ENCODE peak calls at places on chromosomes 7 and 10, in ten cellular contexts. Q is kidney epithelial cell, S is coronary artery, G is heart right ventricle, W is neural crest cell, U is lower lobe of right lung, I is GM20000, J is AG04449, N is IMR-90, T is hepatocyte. D is an unnamed sample.

GRCh38 chr10:61757525-61758397 is 95.0 kb downstream of the CABCOCO1 start:
- DNase-seq in Q (peak; percentile 65), S (no peak), G (no peak), W (no peak), U (no peak), I (no peak), J (peak; percentile 47), N (peak; percentile 73), T (peak; percentile 32), D (no peak)

GRCh38 chr7:28890137-28890536 is 68.0 kb downstream of the TRIL start:
- DNase-seq in Q (no peak), S (no peak), G (no peak), W (no peak), U (no peak), I (no peak), J (no peak), N (no peak), T (no peak), D (no peak)

GRCh38 chr10:24465124-24465874 is 256.4 kb downstream of the KIAA1217 start:
- DNase-seq in Q (no peak), S (no peak), G (no peak), W (no peak), U (no peak), I (no peak), J (peak; percentile 94), N (peak; percentile 91), T (peak; percentile 41), D (no peak)

GRCh38 chr7:37943905-37944736 is 23.7 kb downstream of the EPDR1 start:
- DNase-seq in Q (no peak), S (no peak), G (no peak), W (no peak), U (no peak), I (peak; percentile 29), J (no peak), N (no peak), T (no peak), D (peak; percentile 28)

GRCh38 chr7:32164341-32164996 is 94.3 kb upstream of the PDE1C start:
- DNase-seq in Q (no peak), S (no peak), G (peak; percentile 50), W (no peak), U (no peak), I (no peak), J (no peak), N (peak; percentile 76), T (peak; percentile 63), D (no peak)

GRCh38 chr7:141698247-141699015 is 3.5 kb downstream of the DENND11 start:
- DNase-seq in Q (no peak), S (no peak), G (no peak), W (no peak), U (no peak), I (peak; percentile 26), J (no peak), N (no peak), T (no peak), D (no peak)

GRCh38 chr10:120861200-120861599 is 10.0 kb downstream of the WDR11 start:
- DNase-seq in Q (no peak), S (no peak), G (no peak), W (no peak), U (no peak), I (no peak), J (no peak), N (no peak), T (no peak), D (no peak)

GRCh38 chr10:122544493-122544892 is 16.1 kb upstream of the DMBT1 start:
- DNase-seq in Q (no peak), S (no peak), G (no peak), W (no peak), U (no peak), I (no peak), J (no peak), N (no peak), T (no peak), D (no peak)

GRCh38 chr7:73851410-73852338 is 9.3 kb upstream of the TMEM270 start:
- DNase-seq in Q (peak; percentile 97), S (no peak), G (no peak), W (no peak), U (no peak), I (peak; percentile 73), J (peak; percentile 90), N (peak; percentile 99), T (peak; percentile 80), D (peak; percentile 67)

GRCh38 chr10:88731296-88731695 is 25.2 kb downstream of the LIPK start:
- DNase-seq in Q (no peak), S (no peak), G (no peak), W (no peak), U (peak; percentile 80), I (no peak), J (no peak), N (no peak), T (peak; percentile 24), D (no peak)

GRCh38 chr7:137656227-137656849 is 190.4 kb downstream of the DGKI start:
- DNase-seq in Q (peak; percentile 37), S (peak; percentile 79), G (peak; percentile 79), W (peak; percentile 85), U (peak; percentile 78), I (peak; percentile 59), J (no peak), N (peak; percentile 79), T (peak; percentile 88), D (peak; percentile 70)

GRCh38 chr10:86899670-86900276 is 57.6 kb downstream of the MMRN2 start:
- DNase-seq in Q (no peak), S (no peak), G (peak; percentile 81), W (peak; percentile 59), U (no peak), I (peak; percentile 48), J (peak; percentile 10), N (peak; percentile 71), T (peak; percentile 82), D (peak; percentile 56)
- TF ChIP-seq CTCF in Q (peak; percentile 71), S (peak; percentile 49), G (peak; percentile 89), W (peak; percentile 85), U (peak; percentile 73), I (peak; percentile 30), J (peak; percentile 65), N (peak; percentile 74), T (peak; percentile 86), D (peak; percentile 66)

GRCh38 chr7:30469303-30469702 is 9.3 kb downstream of the NOD1 start:
- DNase-seq in Q (peak; percentile 85), S (peak; percentile 94), G (peak; percentile 90), W (no peak), U (peak; percentile 81), I (no peak), J (peak; percentile 100), N (peak; percentile 99), T (peak; percentile 92), D (no peak)
- TF ChIP-seq CTCF in Q (peak; percentile 50), S (no peak), G (peak; percentile 67), W (peak; percentile 47), U (peak; percentile 25), I (no peak), J (peak; percentile 72), N (peak; percentile 72), T (peak; percentile 47), D (no peak)

GRCh38 chr10:102669206-102670064 is 25.2 kb downstream of the TRIM8 start:
- DNase-seq in Q (no peak), S (peak; percentile 84), G (peak; percentile 56), W (no peak), U (peak; percentile 83), I (no peak), J (no peak), N (peak; percentile 43), T (peak; percentile 61), D (no peak)
- TF ChIP-seq CTCF in Q (peak; percentile 73), S (no peak), G (peak; percentile 67), W (peak; percentile 48), U (peak; percentile 61), I (no peak), J (peak; percentile 44), N (peak; percentile 14), T (peak; percentile 3), D (peak; percentile 32)

DNA sequence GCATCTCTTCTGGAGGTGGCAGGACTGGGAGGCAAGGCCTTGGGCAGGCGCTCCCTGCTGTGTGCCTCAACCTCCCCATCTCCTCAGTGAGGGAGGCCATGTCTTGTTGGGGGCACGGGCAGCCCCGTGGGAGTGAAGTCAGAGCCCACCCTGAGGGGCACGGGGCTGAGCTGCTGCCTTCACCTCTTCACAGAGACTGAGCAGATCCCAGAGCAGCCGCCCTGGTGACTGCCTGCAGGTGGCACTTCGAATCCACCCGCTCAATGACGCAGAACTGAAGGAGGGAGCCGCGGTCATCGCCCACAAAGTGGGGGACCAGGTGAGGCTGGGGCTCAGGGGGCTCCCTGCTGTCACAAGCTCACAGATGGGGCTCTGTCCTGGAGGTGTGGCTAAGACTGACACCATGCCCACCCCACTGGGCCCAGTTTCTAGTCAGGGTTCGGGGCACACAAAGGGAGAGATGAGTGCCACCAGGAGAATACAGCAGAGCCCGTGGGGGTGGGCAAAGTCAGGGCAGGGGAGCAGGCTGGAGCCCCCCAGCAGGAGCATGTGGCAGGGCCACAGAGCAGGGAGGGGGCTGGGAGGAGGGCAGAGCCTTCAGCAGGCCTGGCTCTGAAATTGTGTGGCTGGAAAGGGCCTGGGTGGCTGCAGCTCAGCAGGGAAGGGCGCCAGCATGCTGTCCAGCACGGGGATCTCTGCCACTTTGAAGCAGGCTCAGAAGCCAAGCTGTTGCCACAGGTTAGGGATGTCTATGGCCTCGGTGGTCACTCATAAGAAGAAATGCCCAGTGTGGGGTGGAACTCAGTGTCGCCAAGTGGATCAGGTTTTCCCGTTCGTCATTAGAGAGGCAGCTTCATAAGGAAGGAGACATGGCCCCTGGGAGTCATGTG is 18.8 kb upstream of the CHST12 start:
- DNase-seq in Q (no peak), S (no peak), G (no peak), W (no peak), U (no peak), I (no peak), J (no peak), N (no peak), T (no peak), D (no peak)
- TF ChIP-seq CTCF in Q (peak; percentile 50), S (no peak), G (no peak), W (no peak), U (no peak), I (no peak), J (peak; percentile 25), N (no peak), T (peak; percentile 13), D (peak; percentile 24)

GRCh38 chr10:83166344-83166743 is 973.0 kb upstream of the GHITM start:
- DNase-seq in Q (no peak), S (no peak), G (no peak), W (peak; percentile 15), U (no peak), I (no peak), J (no peak), N (no peak), T (peak; percentile 34), D (no peak)
- TF ChIP-seq CTCF in Q (peak; percentile 37), S (no peak), G (no peak), W (peak; percentile 42), U (no peak), I (no peak), J (no peak), N (no peak), T (peak; percentile 24), D (no peak)

GRCh38 chr7:1044189-1045037 is at the start of gene GPR146:
- DNase-seq in Q (peak; percentile 77), S (peak; percentile 98), G (peak; percentile 97), W (peak; percentile 97), U (peak; percentile 97), I (peak; percentile 100), J (peak; percentile 71), N (peak; percentile 94), T (peak; percentile 99), D (peak; percentile 100)
- TF ChIP-seq CTCF in Q (peak; percentile 71), S (peak; percentile 61), G (peak; percentile 71), W (peak; percentile 63), U (peak; percentile 69), I (peak; percentile 45), J (peak; percentile 78), N (peak; percentile 58), T (peak; percentile 50), D (peak; percentile 61)